ENCODE peak calls at places on chromosomes 16 and 17, in eight cellular contexts. C is tibial artery, K is A549, D is AG04449, O is brain microvascular endothelial cell, G is cardiac fibroblast, L is heart left ventricle, T is GM23248. M is an unnamed sample.
A peak's percentile ranks its signal among the peaks of the same experiment; 100 is the strongest.

GRCh38 chr17:56808503-56808902 is 25.2 kb downstream of the C17orf67 start:
- DNase-seq in O (no peak), T (no peak), L (no peak), G (no peak), K (no peak), D (no peak), C (no peak), M (no peak)

GRCh38 chr16:15535772-15536171 is 101.4 kb downstream of the BMERB1 start:
- DNase-seq in L (no peak), G (no peak), O (no peak), D (no peak), T (no peak), C (no peak), K (no peak), M (no peak)

GRCh38 chr17:61538480-61538879 is 52.5 kb downstream of the NACA2 start:
- DNase-seq in O (no peak), T (no peak), C (no peak), K (no peak), L (no peak), G (no peak), D (no peak), M (no peak)

GRCh38 chr17:66228887-66229782 is at the start of gene APOH:
- DNase-seq in C (no peak), O (no peak), L (no peak), K (peak; percentile 59), T (no peak), G (no peak), D (no peak), M (no peak)

GRCh38 chr17:33954597-33954996 is 300.5 kb upstream of the CCL2 start:
- DNase-seq in C (no peak), K (no peak), O (no peak), T (no peak), L (no peak), G (no peak), D (no peak), M (no peak)

GRCh38 chr17:1006054-1006453 is 9.1 kb downstream of the TIMM22 start:
- DNase-seq in L (no peak), D (no peak), K (no peak), O (no peak), G (no peak), C (no peak), T (no peak), M (no peak)

GRCh38 chr17:77899494-77899893 is 59.0 kb upstream of the TNRC6C start:
- DNase-seq in D (no peak), K (no peak), C (peak; percentile 47), O (no peak), G (peak; percentile 8), T (no peak), L (no peak), M (no peak)

GRCh38 chr17:4658478-4659305 is 17.2 kb upstream of the ALOX15 start:
- DNase-seq in K (no peak), L (no peak), D (peak; percentile 29), O (peak; percentile 93), T (peak; percentile 41), G (peak; percentile 88), C (no peak), M (peak; percentile 17)

GRCh38 chr17:49180303-49180702 is 30.1 kb downstream of the GNGT2 start:
- DNase-seq in O (peak; percentile 48), L (peak; percentile 58), K (peak; percentile 79), G (peak; percentile 72), C (peak; percentile 74), D (no peak), T (peak; percentile 74), M (no peak)

GRCh38 chr16:2912330-2913199 is 834 bp downstream of the FLYWCH1 start:
- DNase-seq in O (peak; percentile 43), T (peak; percentile 84), L (peak; percentile 26), C (no peak), D (no peak), G (peak; percentile 82), K (peak; percentile 28), M (no peak)

GRCh38 chr16:55116165-55116894 is 185.7 kb downstream of the IRX5 start:
- DNase-seq in D (peak; percentile 64), O (peak; percentile 15), T (peak; percentile 94), G (no peak), C (peak; percentile 73), K (no peak), L (no peak), M (no peak)

GRCh38 chr16:17224859-17225258 is 245.9 kb downstream of the XYLT1 start:
- DNase-seq in T (peak; percentile 78), G (peak; percentile 69), K (no peak), C (peak; percentile 90), O (no peak), D (peak; percentile 68), L (peak; percentile 61), M (peak; percentile 86)

GRCh38 chr17:52128721-52129120 is 29.8 kb downstream of the CA10 start:
- DNase-seq in T (no peak), O (no peak), C (no peak), G (no peak), L (no peak), K (no peak), D (no peak), M (no peak)

GRCh38 chr17:29140631-29141483 is 39.3 kb downstream of the MYO18A start:
- DNase-seq in C (peak; percentile 60), O (no peak), T (no peak), G (peak; percentile 49), K (no peak), D (no peak), L (peak; percentile 55), M (no peak)

GRCh38 chr16:57689772-57690558 is 4.6 kb upstream of the DRC7 start:
- DNase-seq in G (no peak), C (peak; percentile 40), T (no peak), O (no peak), D (no peak), L (no peak), K (no peak), M (no peak)

GRCh38 chr16:48885456-48885855 is 275.5 kb upstream of the N4BP1 start:
- DNase-seq in L (no peak), T (no peak), D (no peak), O (no peak), K (no peak), C (no peak), G (no peak), M (no peak)

GRCh38 chr16:48892884-48893283 is 282.9 kb upstream of the N4BP1 start:
- DNase-seq in C (no peak), L (no peak), T (no peak), D (no peak), O (no peak), G (no peak), K (no peak), M (no peak)

GRCh38 chr16:48887646-48888045 is 277.7 kb upstream of the N4BP1 start:
- DNase-seq in C (no peak), O (no peak), K (no peak), G (no peak), D (no peak), T (no peak), L (no peak), M (no peak)
- H3K4me3 ChIP-seq in C (no peak overlapping the region), O (no peak overlapping the region), K (no peak overlapping the region), G (no peak overlapping the region), D (no peak overlapping the region), T (no peak overlapping the region), L (no peak overlapping the region), M (no peak overlapping the region)

DNA sequence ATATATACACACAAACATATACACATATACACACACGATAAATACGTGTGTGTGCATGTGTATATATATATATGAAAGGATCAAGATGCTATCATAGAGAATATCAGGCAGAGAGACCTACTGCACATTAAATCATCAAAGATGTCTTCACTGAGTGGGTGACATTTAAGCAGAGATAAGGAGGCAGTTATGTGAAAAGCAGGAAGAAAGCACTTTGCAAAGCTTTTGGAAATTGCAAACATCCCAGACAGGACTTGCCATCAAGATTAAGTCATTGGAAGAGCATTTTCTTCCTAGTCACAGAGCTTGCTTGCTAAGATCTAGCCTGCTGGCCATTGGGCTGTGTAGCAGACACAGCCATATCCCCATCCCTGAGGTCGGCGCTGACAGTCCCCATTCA is 56.4 kb downstream of the VAT1L start:
- DNase-seq in K (no peak), D (no peak), O (no peak), L (no peak), C (no peak), G (no peak), T (no peak), M (no peak)
- H3K4me3 ChIP-seq in K (no peak overlapping the region), D (no peak overlapping the region), O (no peak overlapping the region), L (no peak overlapping the region), C (no peak overlapping the region), G (no peak overlapping the region), T (no peak overlapping the region), M (no peak overlapping the region)

GRCh38 chr16:84700518-84701277 is 898 bp downstream of the USP10 start:
- DNase-seq in T (peak; percentile 61), O (peak; percentile 29), G (peak; percentile 25), C (no peak), D (no peak), K (peak; percentile 13), L (no peak), M (no peak)
- H3K4me3 ChIP-seq in T (peak overlapping the region; percentile 91), O (peak overlapping the region; percentile 87), G (peak overlapping the region; percentile 84), C (peak overlapping the region; percentile 99), D (peak overlapping the region; percentile 77), K (peak overlapping the region; percentile 100), L (peak overlapping the region; percentile 97), M (peak overlapping the region; percentile 75)

DNA sequence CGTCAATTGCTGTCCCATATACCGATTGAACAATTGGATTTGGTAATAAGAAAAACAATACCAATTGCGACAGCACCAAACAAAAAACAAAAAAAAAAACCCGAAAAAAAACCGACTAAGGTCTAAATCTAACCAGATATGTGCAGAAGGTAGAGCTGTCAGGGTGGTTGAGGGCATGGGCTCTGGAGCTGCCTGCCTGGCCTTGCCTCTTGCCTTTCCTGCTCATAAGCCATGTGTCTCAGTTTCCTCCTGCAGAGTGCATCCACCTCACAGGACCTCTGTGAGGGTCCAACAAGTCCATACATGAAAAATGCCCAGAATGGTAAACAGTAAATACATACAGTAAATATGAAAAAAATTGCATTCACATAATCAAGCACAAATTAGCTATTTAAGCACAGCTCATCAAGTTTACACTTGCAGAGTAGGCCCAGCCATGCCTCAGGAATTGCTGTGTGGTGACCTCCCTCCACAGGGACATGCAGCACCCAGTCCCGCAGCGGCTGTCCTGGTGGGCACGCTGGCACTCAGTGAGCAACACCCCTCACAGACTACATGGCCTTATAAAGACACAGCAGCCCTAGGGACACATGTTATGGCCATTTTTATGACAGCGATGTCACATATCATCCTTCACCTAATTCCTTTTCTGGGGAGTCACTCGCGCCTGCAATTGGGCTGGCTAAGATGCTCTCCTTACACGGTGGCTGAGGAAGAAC is 17.9 kb downstream of the TBC1D28 start:
- DNase-seq in T (no peak), D (no peak), C (no peak), L (no peak), K (peak; percentile 5), G (no peak), O (no peak), M (no peak)
- H3K4me3 ChIP-seq in T (peak overlapping the region; percentile 35), D (no peak overlapping the region), C (peak overlapping the region; percentile 22), L (no peak overlapping the region), K (peak overlapping the region; percentile 11), G (no peak overlapping the region), O (no peak overlapping the region), M (no peak overlapping the region)

DNA sequence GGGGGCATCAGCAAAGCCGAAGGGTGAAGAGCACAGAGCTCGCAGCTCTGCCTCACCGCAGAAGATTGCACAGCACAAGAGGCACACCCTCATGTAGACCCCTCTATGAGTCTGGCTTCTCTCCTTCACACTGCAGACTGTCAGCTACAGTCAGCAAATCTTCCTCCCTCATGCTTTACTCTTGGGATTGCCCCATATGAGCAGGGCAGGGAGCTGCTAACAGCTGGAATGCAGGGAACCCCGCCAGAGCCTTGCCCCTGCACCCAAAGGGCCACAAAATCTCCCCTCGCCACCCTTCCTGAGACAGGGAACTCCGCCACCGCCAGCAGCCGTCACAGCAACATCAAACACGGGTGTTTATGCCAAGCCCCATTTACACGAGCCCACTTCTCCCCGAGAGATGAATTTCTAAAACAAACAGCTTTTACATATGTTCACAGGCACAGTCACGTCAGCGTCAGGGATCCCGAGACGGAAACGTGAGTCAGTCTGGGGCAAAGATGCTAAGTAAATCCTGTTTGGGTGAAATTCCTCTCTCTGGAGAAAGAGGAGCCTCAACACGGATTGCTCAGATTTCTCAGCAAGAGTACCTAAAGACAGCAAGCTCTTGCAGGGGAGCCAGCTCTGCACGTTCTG is 121.8 kb downstream of the CDYL2 start:
- DNase-seq in C (no peak), T (peak; percentile 93), O (peak; percentile 84), D (peak; percentile 59), L (no peak), G (peak; percentile 57), K (no peak), M (peak; percentile 81)
- H3K4me3 ChIP-seq in C (no peak overlapping the region), T (peak overlapping the region; percentile 57), O (peak overlapping the region; percentile 15), D (peak overlapping the region; percentile 30), L (no peak overlapping the region), G (no peak overlapping the region), K (no peak overlapping the region), M (peak overlapping the region; percentile 30)

M was measured in skeletal muscle cell.